ENCODE peak calls at places on chromosomes 1 and 21, in six cellular contexts. V is K562, P is GM12878, F is H1, N is HL-60, Y is HepG2. W is an unnamed sample.

GRCh38 chr21:45537111-45537745 is 5.0 kb downstream of the SLC19A1 start:
- DNase-seq in P (no peak), Y (no peak), V (no peak), N (no peak), F (peak; percentile 13), W (no peak)

GRCh38 chr1:157136133-157136532 is 2.1 kb downstream of the ETV3 start:
- DNase-seq in F (no peak), Y (peak; percentile 22), P (no peak), V (no peak), N (no peak), W (no peak)

GRCh38 chr1:17696417-17697301 is 58.5 kb upstream of the ACTL8 start:
- DNase-seq in V (peak; percentile 17), N (no peak), P (no peak), Y (no peak), F (peak; percentile 59), W (no peak)

GRCh38 chr1:229406798-229407197 is 27.1 kb downstream of the ACTA1 start:
- DNase-seq in F (no peak), Y (peak; percentile 89), N (no peak), V (no peak), P (no peak), W (no peak)

GRCh38 chr21:15243356-15243755 is 178.6 kb upstream of the NRIP1 start:
- DNase-seq in N (no peak), P (no peak), F (no peak), V (no peak), Y (no peak), W (no peak)

GRCh38 chr1:9960011-9960410 is 16.7 kb downstream of the NMNAT1 start:
- DNase-seq in P (no peak), F (no peak), N (no peak), Y (no peak), V (no peak), W (no peak)

GRCh38 chr1:204224655-204225054 is 10.9 kb upstream of the GOLT1A start:
- DNase-seq in Y (no peak), P (no peak), F (no peak), N (no peak), V (no peak), W (no peak)

GRCh38 chr1:58652351-58653184 is 47.3 kb downstream of the MYSM1 start:
- DNase-seq in N (peak; percentile 77), V (peak; percentile 80), F (no peak), Y (peak; percentile 64), P (peak; percentile 42), W (peak; percentile 57)

GRCh38 chr1:91553196-91553595 is 52.5 kb downstream of the CDC7 start:
- DNase-seq in V (no peak), F (no peak), P (no peak), Y (no peak), N (no peak), W (no peak)
- TF ChIP-seq GABPA in V (no peak), F (no peak), P (no peak), Y (no peak), N (no peak), W (no peak)

DNA sequence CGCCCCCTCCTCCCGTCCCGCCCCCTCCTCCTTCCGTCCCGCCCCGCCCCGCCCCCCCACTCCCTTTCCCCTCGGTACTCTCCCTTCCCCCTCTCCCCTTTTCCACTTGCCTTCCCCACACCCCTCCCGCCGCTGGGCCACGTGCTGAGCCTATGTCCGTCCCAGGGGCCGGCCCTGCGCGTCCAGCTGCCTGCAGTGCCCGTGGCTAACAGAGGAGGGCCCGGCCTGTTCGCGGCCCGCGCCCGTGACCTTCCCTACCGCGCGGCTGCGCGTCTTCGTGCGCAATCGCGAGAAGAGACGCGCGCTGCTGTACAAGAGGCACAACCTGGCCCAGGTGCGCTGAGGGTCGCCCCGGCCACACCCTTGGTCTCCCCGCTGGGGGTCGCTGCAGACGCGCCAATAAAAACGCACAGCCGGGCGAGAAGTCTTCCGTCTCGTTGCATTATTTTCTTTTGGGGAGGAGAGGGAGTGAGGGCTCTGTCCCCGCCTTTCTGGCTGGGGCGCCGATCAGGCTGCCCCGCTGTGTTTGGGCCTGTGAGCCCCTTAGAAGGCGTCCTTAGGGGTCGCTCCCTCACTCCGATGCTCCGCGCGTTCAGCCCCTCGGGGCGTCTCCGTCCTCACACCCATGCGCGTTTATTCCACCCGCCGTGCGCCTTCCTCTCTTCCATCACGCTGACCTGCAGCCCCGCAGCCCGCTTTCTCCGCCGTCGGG is 28.0 kb downstream of the TRIM11 start:
- DNase-seq in P (no peak), V (peak; percentile 77), Y (no peak), F (peak; percentile 95), N (no peak), W (peak; percentile 96)
- TF ChIP-seq GABPA in P (no peak), V (no peak), Y (no peak), F (no peak), N (no peak), W (no peak)

GRCh38 chr21:37368536-37369279 is 2.1 kb downstream of the DYRK1A start:
- DNase-seq in F (no peak), N (no peak), V (peak; percentile 61), Y (no peak), P (no peak), W (no peak)

GRCh38 chr21:37366488-37367300 is at the start of gene DYRK1A:
- DNase-seq in V (peak; percentile 100), N (peak; percentile 99), P (peak; percentile 93), Y (peak; percentile 99), F (peak; percentile 95), W (peak; percentile 97)

GRCh38 chr21:37367301-37367757 is 756 bp downstream of the DYRK1A start:
- DNase-seq in P (no peak), Y (no peak), N (no peak), F (no peak), V (no peak), W (peak; percentile 66)

GRCh38 chr21:37369307-37369854 is 2.8 kb downstream of the DYRK1A start:
- DNase-seq in P (no peak), N (no peak), V (peak; percentile 54), F (no peak), Y (no peak), W (no peak)

GRCh38 chr21:37367758-37368535 is 1.4 kb downstream of the DYRK1A start:
- DNase-seq in F (peak; percentile 61), N (no peak), V (peak; percentile 71), P (no peak), Y (no peak), W (peak; percentile 42)
- TF ChIP-seq GABPA in F (no peak), N (no peak), V (no peak), P (no peak), Y (no peak), W (no peak)

DNA sequence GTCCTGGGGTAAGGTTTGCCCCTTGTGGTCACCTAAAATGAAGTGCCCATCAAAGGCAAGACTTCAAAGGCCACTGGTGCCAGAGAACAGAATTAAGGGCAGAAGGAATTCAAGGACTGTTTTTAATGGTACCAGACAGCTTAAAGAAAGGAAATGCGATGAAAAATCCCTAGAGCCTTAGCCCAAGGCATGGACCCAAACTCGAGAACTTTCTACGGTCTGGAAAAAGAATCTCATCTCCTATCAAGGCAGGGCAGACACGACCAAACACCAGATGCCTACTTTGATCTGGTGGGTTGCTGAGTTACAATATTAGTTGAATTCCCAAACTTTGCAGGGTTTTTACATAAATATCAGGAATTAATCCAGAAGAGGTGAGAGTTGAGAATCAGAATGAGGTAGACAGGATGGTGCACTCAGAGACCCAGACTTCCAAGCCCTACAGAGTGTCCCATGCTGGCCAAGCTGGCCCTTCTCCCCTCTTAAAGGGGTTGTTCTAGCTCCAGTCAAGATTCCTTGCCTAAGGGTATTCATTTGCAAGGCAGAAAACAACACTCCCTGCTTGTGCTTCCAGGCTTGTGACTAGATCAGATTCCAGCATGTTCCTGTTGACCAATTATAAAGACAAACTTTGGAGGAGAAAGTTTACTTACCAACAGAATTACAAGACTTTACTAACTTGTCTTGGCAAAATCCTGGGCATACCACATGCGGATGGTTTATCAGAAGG is 48.0 kb downstream of the EDN2 start:
- DNase-seq in P (no peak), Y (no peak), V (no peak), N (no peak), F (no peak), W (no peak)
- TF ChIP-seq GABPA in P (no peak), Y (no peak), V (no peak), N (no peak), F (no peak), W (no peak)

GRCh38 chr1:34361781-34362357 is 185.2 kb downstream of the C1orf94 start:
- DNase-seq in V (no peak), P (peak; percentile 51), N (no peak), F (peak; percentile 7), Y (no peak), W (peak; percentile 52)

GRCh38 chr1:34366875-34367624 is 190.3 kb downstream of the C1orf94 start:
- DNase-seq in P (no peak), V (no peak), N (no peak), F (peak; percentile 16), Y (no peak), W (no peak)

GRCh38 chr1:34362949-34363348 is 186.2 kb downstream of the C1orf94 start:
- DNase-seq in P (no peak), V (no peak), N (no peak), F (peak; percentile 6), Y (no peak), W (no peak)

GRCh38 chr1:34365295-34365694 is 188.6 kb downstream of the C1orf94 start:
- DNase-seq in Y (no peak), N (no peak), V (no peak), F (no peak), P (no peak), W (no peak)

GRCh38 chr1:34364376-34364775 is 187.7 kb downstream of the C1orf94 start:
- DNase-seq in F (no peak), V (no peak), N (no peak), Y (no peak), P (no peak), W (no peak)
- TF ChIP-seq GABPA in F (no peak), V (no peak), N (no peak), Y (no peak), P (no peak), W (no peak)

DNA sequence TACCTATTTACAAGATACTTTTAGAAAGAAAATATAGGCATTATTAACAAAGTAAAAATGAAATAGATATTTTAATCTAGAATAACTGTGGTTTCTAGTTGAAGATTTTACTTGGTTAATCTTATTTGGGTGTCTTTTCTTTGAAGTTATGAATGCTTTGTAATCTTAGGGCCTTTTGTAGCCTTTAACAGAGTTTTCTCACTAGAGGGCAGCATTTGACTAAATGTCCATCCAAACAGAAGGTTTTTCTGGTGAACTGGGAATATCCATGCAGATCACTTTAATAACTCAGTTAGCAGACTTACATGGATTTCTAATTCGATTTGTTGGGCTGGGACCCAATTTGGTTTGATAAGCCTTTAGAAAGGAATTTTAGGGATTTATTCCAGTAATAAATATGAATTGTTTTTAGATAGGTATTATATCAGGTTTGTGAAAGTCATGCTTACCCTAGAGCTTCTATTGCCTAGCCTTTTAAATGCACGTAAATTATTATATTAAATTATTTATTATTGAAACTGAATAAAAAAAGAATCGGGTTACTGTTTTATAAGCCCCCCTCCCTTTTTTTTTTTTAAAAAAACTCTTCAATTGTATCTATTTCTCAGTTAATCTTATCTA is 119.7 kb downstream of the ZNF326 start:
- DNase-seq in P (peak; percentile 8), N (peak; percentile 13), Y (peak; percentile 50), F (no peak), V (peak; percentile 60), W (peak; percentile 22)
- TF ChIP-seq GABPA in P (no peak), N (no peak), Y (no peak), F (no peak), V (no peak), W (no peak)